ENCODE peak calls at places on chromosomes 4 and X, in ten cellular contexts. One of them, this sample, is unnamed.

GRCh38 chr4:40247350-40247749 is 50.5 kb downstream of the RHOH start:
- DNase-seq in SK-MEL-5: no peak
- DNase-seq in WTC11: no peak
- DNase-seq in brain microvascular endothelial cell: no peak
- DNase-seq in cardiac muscle cell: no peak
- DNase-seq in cardiac fibroblast: no peak
- DNase-seq in endothelial cell of umbilical vein: no peak
- DNase-seq in NCI-H524: no peak
- DNase-seq in D341Med: no peak
- DNase-seq in M059J: no peak
- DNase-seq in this sample: no peak

GRCh38 chr4:7299051-7299907 is 106.9 kb downstream of the SORCS2 start:
- DNase-seq in SK-MEL-5: no peak
- DNase-seq in WTC11: no peak
- DNase-seq in brain microvascular endothelial cell: no peak
- DNase-seq in cardiac muscle cell: no peak
- DNase-seq in cardiac fibroblast: no peak
- DNase-seq in endothelial cell of umbilical vein: no peak
- DNase-seq in NCI-H524: peak
- DNase-seq in D341Med: no peak
- DNase-seq in M059J: no peak
- DNase-seq in this sample: peak

GRCh38 chrX:20263474-20263873 is 3.2 kb downstream of the RPS6KA3 start:
- DNase-seq in SK-MEL-5: peak
- DNase-seq in WTC11: no peak
- DNase-seq in brain microvascular endothelial cell: peak
- DNase-seq in cardiac muscle cell: peak
- DNase-seq in cardiac fibroblast: peak
- DNase-seq in endothelial cell of umbilical vein: peak
- DNase-seq in NCI-H524: no peak
- DNase-seq in D341Med: no peak
- DNase-seq in M059J: peak
- DNase-seq in this sample: no peak

GRCh38 chrX:115582871-115583729 is 22.1 kb downstream of the PLS3 start:
- DNase-seq in SK-MEL-5: no peak
- DNase-seq in WTC11: peak
- DNase-seq in brain microvascular endothelial cell: no peak
- DNase-seq in cardiac muscle cell: peak
- DNase-seq in cardiac fibroblast: peak
- DNase-seq in endothelial cell of umbilical vein: peak
- DNase-seq in NCI-H524: peak
- DNase-seq in D341Med: no peak
- DNase-seq in M059J: peak
- DNase-seq in this sample: no peak

GRCh38 chr4:175339100-175339707 is 421.0 kb downstream of the ADAM29 start:
- DNase-seq in SK-MEL-5: no peak
- DNase-seq in WTC11: no peak
- DNase-seq in brain microvascular endothelial cell: peak
- DNase-seq in cardiac muscle cell: no peak
- DNase-seq in cardiac fibroblast: no peak
- DNase-seq in endothelial cell of umbilical vein: no peak
- DNase-seq in NCI-H524: no peak
- DNase-seq in D341Med: no peak
- DNase-seq in M059J: peak
- DNase-seq in this sample: no peak

GRCh38 chr4:181802207-181802606 is 441.0 kb upstream of the TENM3 start:
- DNase-seq in SK-MEL-5: no peak
- DNase-seq in WTC11: no peak
- DNase-seq in brain microvascular endothelial cell: no peak
- DNase-seq in cardiac muscle cell: no peak
- DNase-seq in cardiac fibroblast: no peak
- DNase-seq in endothelial cell of umbilical vein: no peak
- DNase-seq in NCI-H524: no peak
- DNase-seq in D341Med: no peak
- DNase-seq in M059J: no peak
- DNase-seq in this sample: no peak

GRCh38 chr4:108036252-108036651 is 46.6 kb downstream of the HADH start:
- DNase-seq in SK-MEL-5: no peak
- DNase-seq in WTC11: no peak
- DNase-seq in brain microvascular endothelial cell: no peak
- DNase-seq in cardiac muscle cell: no peak
- DNase-seq in cardiac fibroblast: no peak
- DNase-seq in endothelial cell of umbilical vein: no peak
- DNase-seq in NCI-H524: no peak
- DNase-seq in D341Med: no peak
- DNase-seq in M059J: no peak
- DNase-seq in this sample: no peak

GRCh38 chrX:131802836-131803626 is 220.1 kb upstream of the STK26 start:
- DNase-seq in SK-MEL-5: peak
- DNase-seq in WTC11: peak
- DNase-seq in brain microvascular endothelial cell: no peak
- DNase-seq in cardiac muscle cell: no peak
- DNase-seq in cardiac fibroblast: no peak
- DNase-seq in endothelial cell of umbilical vein: peak
- DNase-seq in NCI-H524: no peak
- DNase-seq in D341Med: peak
- DNase-seq in M059J: peak
- DNase-seq in this sample: no peak

GRCh38 chrX:145190801-145191389 is 56.4 kb upstream of the SPANXN1 start:
- DNase-seq in SK-MEL-5: peak
- DNase-seq in WTC11: no peak
- DNase-seq in brain microvascular endothelial cell: peak
- DNase-seq in cardiac muscle cell: peak
- DNase-seq in cardiac fibroblast: peak
- DNase-seq in endothelial cell of umbilical vein: no peak
- DNase-seq in NCI-H524: peak
- DNase-seq in D341Med: no peak
- DNase-seq in M059J: peak
- DNase-seq in this sample: no peak